ENCODE peak calls at places on chromosomes 6 and 20, in five cellular contexts. G, Q, P, T and O are unnamed samples. For H3K4me1, the result is how much of the 10 kb centered on the place peaks cover.

GRCh38 chr6:105681061-105681460 is 278.2 kb upstream of the PREP start:
- DNase-seq in T (no peak), G (no peak), Q (no peak), P (no peak), O (no peak)

GRCh38 chr6:40386200-40386599 is 201.0 kb downstream of the LRFN2 start:
- DNase-seq in T (no peak), G (no peak), P (no peak), Q (peak), O (no peak)

GRCh38 chr6:117483645-117484016 is 1.2 kb downstream of the DCBLD1 start:
- DNase-seq in Q (no peak), P (no peak), T (peak), G (no peak), O (no peak)

GRCh38 chr6:143325379-143326140 is 124.9 kb downstream of the ADAT2 start:
- DNase-seq in P (no peak), G (no peak), T (no peak), Q (no peak), O (no peak)

GRCh38 chr6:344816-345340 is 46.7 kb upstream of the IRF4 start:
- DNase-seq in Q (no peak), G (no peak), T (no peak), P (no peak), O (no peak)

GRCh38 chr6:28673800-28674671 is 148.4 kb downstream of the GPX5 start:
- DNase-seq in T (peak), G (no peak), P (no peak), Q (no peak), O (no peak)

GRCh38 chr20:9075264-9076095 is 6.6 kb downstream of the PLCB4 start:
- DNase-seq in Q (no peak), P (no peak), T (peak), G (no peak), O (no peak)

GRCh38 chr6:163284151-163284550 is 130.4 kb upstream of the QKI start:
- DNase-seq in Q (no peak), T (no peak), P (no peak), G (no peak), O (no peak)

GRCh38 chr20:11315506-11315905 is 602.2 kb upstream of the BTBD3 start:
- DNase-seq in P (no peak), G (no peak), Q (no peak), T (no peak), O (no peak)

GRCh38 chr6:137006056-137006455 is 38.7 kb downstream of the IL20RA start:
- DNase-seq in T (no peak), Q (peak), G (no peak), P (no peak), O (no peak)

GRCh38 chr6:1574895-1575212 is 34.9 kb upstream of the FOXC1 start:
- DNase-seq in Q (no peak), G (no peak), P (no peak), T (peak), O (no peak)

GRCh38 chr6:145728986-145729385 is 6.3 kb downstream of the EPM2A start:
- DNase-seq in Q (no peak), G (no peak), P (no peak), T (no peak), O (no peak)

GRCh38 chr6:79042088-79042798 is 35.8 kb downstream of the PHIP start:
- DNase-seq in T (no peak), G (no peak), Q (no peak), P (no peak), O (no peak)

GRCh38 chr20:29430531-29430930 is 1826.9 kb upstream of the DEFB115 start:
- DNase-seq in T (no peak), G (no peak), P (no peak), Q (no peak), O (no peak)

GRCh38 chr20:34874094-34874654 is 1.5 kb upstream of the GGT7 start:
- DNase-seq in Q (peak), G (peak), P (peak), T (peak), O (peak)

GRCh38 chr6:143451531-143451930 is 926 bp downstream of the PEX3 start:
- DNase-seq in P (no peak), Q (no peak), T (no peak), G (no peak), O (no peak)

GRCh38 chr6:84428300-84428907 is 201.0 kb upstream of the CEP162 start:
- DNase-seq in Q (no peak), P (peak), G (peak), T (peak), O (no peak)

GRCh38 chr6:127514396-127515227 is 4.5 kb downstream of the MTCL3 start:
- DNase-seq in G (no peak), P (peak), Q (no peak), T (peak), O (peak)

GRCh38 chr20:58818585-58819285 is 32.0 kb downstream of the GNAS-AS1 start:
- DNase-seq in G (no peak), T (no peak), P (no peak), Q (no peak), O (no peak)

GRCh38 chr20:50215917-50216316 is 25.3 kb downstream of the CEBPB start:
- DNase-seq in P (no peak), Q (no peak), G (no peak), T (no peak), O (no peak)

GRCh38 chr6:104325341-104326172 is 534.2 kb downstream of the HACE1 start:
- DNase-seq in G (peak), T (peak), Q (no peak), P (no peak), O (no peak)

GRCh38 chr6:85047818-85048217 is 283.4 kb upstream of the TBX18 start:
- DNase-seq in Q (no peak), T (no peak), G (no peak), P (no peak), O (no peak)

GRCh38 chr6:67451874-67452273 is 1183.2 kb upstream of the ADGRB3 start:
- DNase-seq in G (no peak), Q (no peak), P (no peak), T (no peak), O (no peak)

GRCh38 chr20:35329435-35330139 is 37.4 kb upstream of the FAM83C start:
- DNase-seq in T (peak), Q (no peak), G (no peak), P (peak), O (no peak)

GRCh38 chr6:129402244-129402643 is 307.7 kb downstream of the ARHGAP18 start:
- DNase-seq in P (no peak), G (no peak), Q (no peak), T (no peak), O (no peak)

GRCh38 chr20:61556116-61556515 is 304.1 kb downstream of the CDH4 start:
- DNase-seq in Q (no peak), T (no peak), G (no peak), P (no peak), O (peak)

GRCh38 chr6:27145731-27146455 is 101.6 kb upstream of the PRSS16 start:
- DNase-seq in Q (peak), P (peak), T (peak), G (peak), O (no peak)

GRCh38 chr20:57238089-57238488 is 28.4 kb downstream of the BMP7 start:
- DNase-seq in T (no peak), G (no peak), Q (no peak), P (no peak), O (no peak)

GRCh38 chr6:25223421-25224052 is 55.6 kb upstream of the CARMIL1 start:
- DNase-seq in P (peak), G (peak), T (peak), Q (no peak), O (no peak)

GRCh38 chr6:13453771-13454251 is 33.6 kb downstream of the GFOD1 start:
- DNase-seq in T (no peak), G (no peak), Q (no peak), P (no peak), O (peak)

GRCh38 chr20:59948828-59949720 is 8.9 kb downstream of the FAM217B start:
- DNase-seq in G (no peak), T (peak), Q (no peak), P (no peak), O (no peak)

GRCh38 chr6:13604135-13604534 is 11.0 kb upstream of the NOL7 start:
- DNase-seq in P (no peak), T (no peak), G (no peak), Q (no peak), O (no peak)

GRCh38 chr6:122530440-122531046 is 58.9 kb upstream of the SERINC1 start:
- DNase-seq in G (peak), P (no peak), Q (no peak), T (peak), O (no peak)

GRCh38 chr20:63103402-63104311 is 96.9 kb upstream of the BHLHE23 start:
- DNase-seq in G (no peak), Q (no peak), T (no peak), P (no peak), O (peak)

GRCh38 chr6:22263748-22264147 is 33.1 kb downstream of the PRL start:
- DNase-seq in P (no peak), Q (no peak), T (no peak), G (no peak), O (no peak)

GRCh38 chr6:132445201-132445951 is 44.1 kb upstream of the MOXD1 start:
- DNase-seq in G (no peak), Q (no peak), T (peak), P (no peak), O (no peak)

GRCh38 chr6:105726902-105727655 is 324.2 kb upstream of the PREP start:
- DNase-seq in T (no peak), G (no peak), Q (no peak), P (no peak), O (no peak)

GRCh38 chr6:117136702-117137101 is 128.7 kb upstream of the VGLL2 start:
- DNase-seq in G (no peak), T (no peak), P (no peak), Q (no peak), O (no peak)

GRCh38 chr6:155246825-155247224 is 17.0 kb upstream of the CLDN20 start:
- DNase-seq in T (no peak), P (no peak), G (no peak), Q (no peak), O (no peak)

GRCh38 chr6:170238741-170239565 is 51.9 kb downstream of the DLL1 start:
- DNase-seq in G (no peak), Q (no peak), T (no peak), P (no peak), O (peak)

GRCh38 chr6:77740380-77740779 is 87.5 kb downstream of the MEI4 start:
- DNase-seq in P (no peak), T (peak), Q (no peak), G (no peak), O (no peak)
- TF ChIP-seq CTCF in P (no peak), T (no peak), Q (peak), G (peak), O (peak)

DNA sequence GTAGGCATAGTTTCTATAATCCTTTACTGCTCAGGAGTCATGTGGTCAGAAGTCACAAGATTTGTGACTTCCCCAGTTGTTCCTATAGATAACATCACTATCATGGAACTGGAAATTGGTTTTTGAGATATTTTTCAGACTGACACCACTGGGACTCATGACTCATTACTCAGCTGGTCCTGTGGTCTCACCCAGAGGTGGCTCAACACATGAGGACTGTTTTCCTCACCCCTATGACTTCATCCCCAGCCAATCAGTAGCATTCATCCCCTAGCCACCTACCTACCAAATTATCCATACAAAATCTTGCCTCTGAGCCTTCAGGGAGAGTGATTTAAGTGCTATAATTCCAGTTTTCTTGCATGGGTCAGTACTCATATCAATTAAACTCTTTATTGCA is 1217.7 kb downstream of the EPHA7 start:
- DNase-seq in P (no peak), Q (no peak), T (no peak), G (no peak), O (no peak)
- H3K27ac ChIP-seq in P (no peak), Q (no peak), T (no peak), G (no peak), O (no peak)

DNA sequence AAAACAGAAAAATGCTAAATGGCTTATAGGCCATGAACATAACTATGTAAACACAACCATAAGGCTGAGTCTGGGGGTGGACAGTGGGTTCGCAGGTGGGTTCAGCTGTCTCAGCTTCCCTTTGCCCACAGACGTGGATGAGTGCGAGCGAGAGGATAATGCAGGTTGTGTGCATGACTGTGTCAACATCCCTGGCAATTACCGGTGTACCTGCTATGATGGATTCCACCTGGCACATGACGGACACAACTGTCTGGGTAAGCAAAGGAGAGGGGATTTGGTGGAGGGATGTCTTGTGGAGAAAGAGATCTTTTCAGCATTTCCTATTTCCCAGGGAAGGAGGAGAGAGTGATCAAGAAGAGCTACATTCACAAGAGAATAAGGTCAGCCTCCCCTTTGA is 14.7 kb downstream of the SCUBE3 start:
- DNase-seq in P (no peak), T (no peak), G (no peak), Q (no peak), O (no peak)
- H3K4me1 ChIP-seq in P (under half), T (under half), G (under half), Q (under half), O (under half)

GRCh38 chr6:100573169-100573568 is 108.4 kb upstream of the SIM1 start:
- DNase-seq in Q (no peak), T (peak), G (no peak), P (no peak), O (no peak)
- TF ChIP-seq CTCF in Q (no peak), T (peak), G (no peak), P (no peak), O (peak)

GRCh38 chr6:52664991-52665686 is 5.8 kb upstream of the TMEM14A start:
- DNase-seq in G (no peak), T (no peak), Q (no peak), P (no peak), O (no peak)
- H3K27ac ChIP-seq in G (no peak), T (no peak), Q (no peak), P (no peak), O (no peak)

GRCh38 chr6:158761746-158762145 is 57.4 kb downstream of the EZR start:
- DNase-seq in T (no peak), G (no peak), Q (no peak), P (no peak), O (no peak)
- H3K4me1 ChIP-seq in T (under half), G (under half), Q (under half), P (under half), O (under half)

DNA sequence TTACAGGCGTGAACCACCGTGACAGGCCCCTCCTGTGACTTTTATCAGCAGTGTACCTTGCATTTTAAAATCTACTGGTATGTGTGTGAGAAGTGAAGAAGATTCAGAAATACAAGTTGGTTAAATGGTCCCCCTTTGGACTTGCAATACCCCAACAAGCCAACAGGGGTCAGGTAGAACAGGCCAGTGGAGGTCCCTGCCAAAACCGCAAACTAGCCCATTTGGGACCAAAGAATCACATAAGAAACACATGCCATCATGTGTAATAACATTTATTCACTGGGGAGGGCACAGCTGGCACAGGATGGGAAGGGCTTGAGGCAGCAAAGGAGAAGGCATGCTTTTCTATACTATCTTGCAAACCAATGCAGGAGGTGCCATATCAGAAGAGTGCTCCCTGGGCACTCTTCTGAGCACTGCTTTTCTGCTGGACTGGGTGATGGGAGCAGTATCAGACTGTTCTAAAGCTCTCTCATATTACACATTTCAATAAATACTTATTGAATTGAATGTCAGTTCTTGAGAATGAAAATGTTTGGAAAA is 116.1 kb upstream of the TRAF3IP2 start:
- DNase-seq in Q (no peak), T (peak), P (no peak), G (peak), O (no peak)
- TF ChIP-seq CTCF in Q (peak), T (peak), P (peak), G (peak), O (peak)

DNA sequence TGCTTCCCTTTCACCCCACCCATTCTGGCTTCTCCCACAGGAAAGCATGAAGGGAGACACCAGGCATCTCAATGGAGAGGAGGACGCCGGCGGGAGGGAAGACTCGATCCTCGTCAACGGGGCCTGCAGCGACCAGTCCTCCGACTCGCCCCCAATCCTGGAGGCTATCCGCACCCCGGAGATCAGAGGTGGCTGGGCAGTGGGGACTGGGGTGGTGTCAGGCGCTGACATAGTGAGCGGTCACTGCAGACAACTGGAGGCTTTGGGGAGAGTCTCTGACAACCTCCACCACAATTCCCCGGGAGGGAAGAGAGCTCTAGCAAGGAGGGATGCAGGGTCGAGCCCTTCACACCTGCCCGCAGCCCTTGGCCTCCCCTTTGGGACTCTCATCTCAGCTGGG is 18.1 kb downstream of the DNMT3B start:
- DNase-seq in P (no peak), T (no peak), G (no peak), Q (no peak), O (no peak)
- H3K27ac ChIP-seq in P (no peak), T (peak), G (no peak), Q (no peak), O (no peak)

DNA sequence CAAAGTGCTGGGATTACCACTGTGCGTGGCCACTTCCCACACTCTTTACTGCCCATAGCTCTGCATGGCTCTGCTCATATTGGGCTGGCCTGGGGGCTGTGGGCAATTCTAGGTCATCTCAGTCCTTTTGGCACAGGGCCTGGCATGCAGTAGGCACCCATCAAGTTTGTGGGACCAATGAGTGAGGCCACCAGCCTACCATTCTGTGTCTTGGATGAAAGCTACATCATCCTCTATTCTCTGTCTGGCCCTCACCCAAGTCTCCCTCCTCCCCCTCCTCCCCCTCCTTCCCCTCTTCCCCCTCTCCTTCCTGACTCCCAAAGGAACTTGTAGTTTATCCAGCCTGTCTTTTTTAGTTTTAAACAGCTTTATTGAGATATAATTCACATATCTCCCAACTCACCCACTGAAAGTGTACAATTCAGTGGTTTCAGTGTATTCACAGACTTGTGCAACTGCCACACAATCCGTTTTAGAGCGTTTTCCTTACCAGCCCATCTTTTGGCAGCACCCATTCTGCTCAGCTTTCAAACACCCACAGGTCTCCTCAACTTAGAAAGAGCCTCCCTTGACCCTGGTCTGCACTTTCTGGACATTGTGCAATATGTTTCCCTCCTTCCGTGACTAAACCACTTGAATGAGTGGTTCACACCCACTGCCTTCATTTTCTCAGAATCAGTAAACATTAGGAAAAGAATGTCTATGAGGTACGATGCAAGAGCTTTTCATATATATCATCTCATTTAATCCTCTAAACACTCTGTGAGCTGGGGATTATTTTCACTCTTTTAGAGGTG is 21.5 kb upstream of the MRPS18A start:
- DNase-seq in P (no peak), G (no peak), Q (no peak), T (no peak), O (no peak)
- H3K4me1 ChIP-seq in P (under half), G (under half), Q (under half), T (under half), O (under half)